ENCODE peak calls at places on chromosome 17, in four cellular contexts. One of them, this sample, is unnamed.

GRCh38 chr17:8875416-8875815 is 7.9 kb upstream of the PIK3R6 start:
- DNase-seq in K562: no peak
- DNase-seq in HepG2: no peak
- DNase-seq in HEK293T: no peak
- DNase-seq in this sample: no peak

GRCh38 chr17:79774561-79774975 is 3.4 kb upstream of the CBX2 start:
- DNase-seq in K562: no peak
- DNase-seq in HEK293T: no peak
- DNase-seq in HepG2: peak
- DNase-seq in this sample: no peak

GRCh38 chr17:78780335-78780734 is 1.7 kb downstream of the CYTH1 start:
- DNase-seq in HEK293T: no peak
- DNase-seq in K562: no peak
- DNase-seq in HepG2: no peak
- DNase-seq in this sample: no peak

GRCh38 chr17:65137076-65137935 is at the start of gene RGS9:
- DNase-seq in HepG2: peak
- DNase-seq in K562: peak
- DNase-seq in HEK293T: peak
- DNase-seq in this sample: peak

GRCh38 chr17:57086069-57086930 is 1.3 kb downstream of the AKAP1 start:
- DNase-seq in HepG2: peak
- DNase-seq in K562: peak
- DNase-seq in HEK293T: peak
- DNase-seq in this sample: peak

GRCh38 chr17:73600103-73600871 is 44.0 kb downstream of the SDK2 start:
- DNase-seq in HepG2: no peak
- DNase-seq in HEK293T: no peak
- DNase-seq in K562: no peak
- DNase-seq in this sample: no peak

GRCh38 chr17:36525888-36526287 is 8.8 kb downstream of the MYO19 start:
- DNase-seq in K562: no peak
- DNase-seq in HEK293T: no peak
- DNase-seq in HepG2: no peak
- DNase-seq in this sample: no peak

GRCh38 chr17:72812823-72813222 is 279.7 kb downstream of the SLC39A11 start:
- DNase-seq in K562: no peak
- DNase-seq in HepG2: no peak
- DNase-seq in HEK293T: no peak
- DNase-seq in this sample: no peak

GRCh38 chr17:3966720-3967363 is 2.6 kb upstream of the ATP2A3 start:
- DNase-seq in HEK293T: no peak
- DNase-seq in HepG2: peak
- DNase-seq in K562: no peak
- DNase-seq in this sample: no peak

GRCh38 chr17:61996916-61997605 is 68.0 kb downstream of the MED13 start:
- DNase-seq in K562: no peak
- DNase-seq in HepG2: no peak
- DNase-seq in HEK293T: no peak
- DNase-seq in this sample: no peak

GRCh38 chr17:43998552-43998951 is 5.9 kb upstream of the NAGS start:
- DNase-seq in K562: peak
- DNase-seq in HepG2: no peak
- DNase-seq in HEK293T: no peak
- DNase-seq in this sample: no peak

GRCh38 chr17:68800731-68801130 is 154.5 kb downstream of the ABCA8 start:
- DNase-seq in K562: no peak
- DNase-seq in HEK293T: no peak
- DNase-seq in HepG2: no peak
- DNase-seq in this sample: no peak

GRCh38 chr17:55343114-55343513 is 78.4 kb downstream of the HLF start:
- DNase-seq in HepG2: no peak
- DNase-seq in K562: no peak
- DNase-seq in HEK293T: no peak
- DNase-seq in this sample: no peak

GRCh38 chr17:55343900-55344513 is 77.6 kb downstream of the MMD start:
- DNase-seq in K562: no peak
- DNase-seq in HepG2: no peak
- DNase-seq in HEK293T: no peak
- DNase-seq in this sample: no peak

GRCh38 chr17:55340171-55340570 is 75.4 kb downstream of the HLF start:
- DNase-seq in HEK293T: no peak
- DNase-seq in K562: no peak
- DNase-seq in HepG2: no peak
- DNase-seq in this sample: no peak

GRCh38 chr17:55340726-55341125 is 76.0 kb downstream of the HLF start:
- DNase-seq in K562: no peak
- DNase-seq in HepG2: no peak
- DNase-seq in HEK293T: no peak
- DNase-seq in this sample: no peak

DNA sequence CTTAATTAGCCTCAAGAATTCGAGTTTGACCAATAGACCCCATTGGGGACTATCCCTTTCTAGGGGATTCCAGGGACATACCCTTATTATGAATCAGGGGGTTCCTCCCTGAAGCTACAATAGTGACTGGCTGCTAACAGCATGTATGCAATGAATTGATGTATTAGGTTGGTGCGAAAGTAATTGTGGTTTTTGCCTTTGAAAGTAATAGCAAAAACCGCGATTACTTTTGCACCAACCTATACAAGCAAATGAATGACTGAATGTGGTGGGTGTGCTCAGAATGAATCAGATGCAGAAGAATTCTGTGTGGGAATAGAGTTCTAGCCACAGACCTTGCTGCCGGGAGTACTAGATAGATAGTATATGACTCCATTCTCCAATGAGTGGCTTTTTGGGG is 76.7 kb downstream of the HLF start:
- DNase-seq in HEK293T: no peak
- DNase-seq in HepG2: no peak
- DNase-seq in K562: no peak
- DNase-seq in this sample: no peak
- TF ChIP-seq ELF4 in HEK293T: peak
- TF ChIP-seq ELF4 in HepG2: no peak
- TF ChIP-seq ELF4 in K562: no peak
- TF ChIP-seq ELF4 in this sample: no peak

GRCh38 chr17:66716236-66717026 is 118.5 kb upstream of the CACNG5 start:
- DNase-seq in K562: no peak
- DNase-seq in HEK293T: no peak
- DNase-seq in HepG2: no peak
- DNase-seq in this sample: no peak
- TF ChIP-seq ELF4 in K562: no peak
- TF ChIP-seq ELF4 in HEK293T: no peak
- TF ChIP-seq ELF4 in HepG2: no peak
- TF ChIP-seq ELF4 in this sample: no peak

DNA sequence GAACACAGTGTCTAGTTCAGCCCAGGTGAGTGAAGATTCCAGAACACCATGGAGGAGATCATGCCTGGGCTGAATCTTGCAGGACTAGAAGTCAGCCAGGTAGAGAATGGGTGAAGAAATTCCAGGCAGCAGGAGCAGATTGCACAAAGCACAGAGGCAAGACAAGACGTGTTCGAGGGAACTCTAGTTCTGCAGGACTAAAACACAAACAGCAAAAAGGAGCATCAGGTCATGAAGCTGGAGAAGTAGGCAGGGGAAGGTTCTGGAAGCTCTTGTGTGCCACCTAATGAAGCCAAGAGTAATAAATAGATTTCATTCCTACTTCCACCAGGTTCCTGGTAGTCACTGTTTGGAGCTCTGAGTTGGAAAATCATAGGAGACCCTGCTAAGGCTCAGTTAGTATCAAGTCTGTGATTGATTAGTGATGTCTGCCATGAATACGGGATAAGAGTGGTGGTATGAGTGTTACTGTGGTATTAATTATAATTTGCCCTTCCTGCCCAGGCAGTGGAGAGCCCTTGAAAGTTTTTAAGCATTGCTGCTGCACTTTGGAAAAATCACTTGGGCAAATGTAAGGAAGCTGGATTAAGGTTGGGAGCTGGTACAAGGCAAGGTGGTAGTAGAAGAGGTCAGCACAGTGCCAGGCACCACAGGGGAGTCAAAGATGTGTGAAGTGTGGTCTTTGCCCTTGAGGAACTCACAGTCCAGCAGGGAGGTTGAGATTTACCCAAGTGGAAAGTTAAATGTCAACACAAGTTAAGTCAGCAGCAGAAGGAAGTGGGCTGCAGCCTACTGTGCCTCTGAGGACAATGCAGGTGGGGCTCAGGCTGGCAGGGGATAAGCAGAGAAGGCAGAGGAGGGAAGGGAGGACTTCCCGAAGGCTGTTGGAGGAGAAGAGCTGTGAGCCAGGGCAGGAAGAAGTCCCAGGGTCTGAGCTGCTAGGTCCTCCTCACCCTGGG is 13.5 kb upstream of the FOXN1 start:
- DNase-seq in K562: no peak
- DNase-seq in HepG2: no peak
- DNase-seq in HEK293T: no peak
- DNase-seq in this sample: no peak
- TF ChIP-seq ELF4 in K562: no peak
- TF ChIP-seq ELF4 in HepG2: no peak
- TF ChIP-seq ELF4 in HEK293T: no peak
- TF ChIP-seq ELF4 in this sample: no peak

DNA sequence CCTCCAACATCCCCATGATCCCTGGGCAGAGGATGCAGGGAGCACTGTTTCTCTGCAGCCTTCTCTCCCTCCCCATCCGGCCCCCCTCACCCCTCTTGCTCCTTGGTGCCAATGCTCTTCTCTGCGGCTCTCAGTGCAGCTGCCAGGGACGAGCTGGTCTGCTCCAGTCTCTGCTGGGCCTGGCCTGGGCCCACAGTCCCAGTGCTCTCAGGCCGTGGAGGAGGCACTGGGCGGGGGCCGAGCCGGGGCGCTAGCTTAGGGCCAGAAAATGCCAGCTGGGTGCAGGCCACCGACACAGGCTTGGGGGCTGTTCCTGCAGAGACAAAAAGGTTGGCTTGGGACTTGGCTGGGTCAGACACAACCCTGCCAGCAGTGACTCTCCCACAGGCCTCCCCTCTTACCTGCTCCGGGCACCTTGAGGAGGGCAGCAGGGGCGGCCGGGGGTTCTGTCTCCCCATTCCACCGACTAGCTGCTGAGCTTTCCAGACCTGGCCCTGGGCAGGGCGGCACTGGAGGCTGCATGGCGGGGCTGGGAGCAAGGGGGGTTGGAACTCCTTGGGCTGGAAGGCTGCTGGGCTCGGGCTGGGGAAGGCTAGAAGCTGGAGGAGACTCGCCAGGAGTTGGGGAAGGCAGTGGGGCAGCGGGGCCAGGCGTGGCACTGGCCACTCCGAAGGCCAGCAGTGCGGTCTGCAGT is 13.8 kb downstream of the CASKIN2 start:
- DNase-seq in HEK293T: no peak
- DNase-seq in K562: no peak
- DNase-seq in HepG2: no peak
- DNase-seq in this sample: no peak
- TF ChIP-seq ELF4 in HEK293T: no peak
- TF ChIP-seq ELF4 in K562: no peak
- TF ChIP-seq ELF4 in HepG2: no peak
- TF ChIP-seq ELF4 in this sample: no peak

This sample was measured in WTC11.